ENCODE peak calls at places on chromosomes 11 and 22, in six cellular contexts. One of them, this sample, is unnamed.

GRCh38 chr11:2137202-2138071 is 1.8 kb downstream of the IGF2 start:
- DNase-seq in AG04450: peak; percentile 37
- DNase-seq in SHP77: no peak
- DNase-seq in globus pallidus: no peak
- DNase-seq in T-helper 9 cell: no peak
- DNase-seq in progenitor cell of endocrine pancreas: no peak
- DNase-seq in this sample: no peak

GRCh38 chr22:23212061-23213030 is 32.0 kb downstream of the BCR start:
- DNase-seq in AG04450: no peak
- DNase-seq in globus pallidus: no peak
- DNase-seq in T-helper 9 cell: no peak
- DNase-seq in SHP77: peak; percentile 91
- DNase-seq in progenitor cell of endocrine pancreas: no peak
- DNase-seq in this sample: peak; percentile 89

GRCh38 chr11:75495749-75496641 is 29.7 kb downstream of the GDPD5 start:
- DNase-seq in SHP77: no peak
- DNase-seq in AG04450: no peak
- DNase-seq in T-helper 9 cell: no peak
- DNase-seq in progenitor cell of endocrine pancreas: no peak
- DNase-seq in globus pallidus: no peak
- DNase-seq in this sample: no peak

GRCh38 chr22:11598492-11599440 is 3929.2 kb upstream of the OR11H1 start:
- DNase-seq in SHP77: no peak
- DNase-seq in T-helper 9 cell: no peak
- DNase-seq in AG04450: no peak
- DNase-seq in progenitor cell of endocrine pancreas: no peak
- DNase-seq in globus pallidus: no peak
- DNase-seq in this sample: no peak

GRCh38 chr22:29879738-29880137 is 3.2 kb upstream of the MTMR3 start:
- DNase-seq in T-helper 9 cell: no peak
- DNase-seq in SHP77: no peak
- DNase-seq in progenitor cell of endocrine pancreas: no peak
- DNase-seq in globus pallidus: no peak
- DNase-seq in AG04450: no peak
- DNase-seq in this sample: no peak

GRCh38 chr11:9219115-9219514 is 46.0 kb downstream of the DENND5A start:
- DNase-seq in progenitor cell of endocrine pancreas: no peak
- DNase-seq in globus pallidus: no peak
- DNase-seq in T-helper 9 cell: no peak
- DNase-seq in SHP77: no peak
- DNase-seq in AG04450: no peak
- DNase-seq in this sample: no peak

GRCh38 chr11:126561327-126561893 is 205.9 kb downstream of the ST3GAL4 start:
- DNase-seq in globus pallidus: peak; percentile 37
- DNase-seq in SHP77: no peak
- DNase-seq in T-helper 9 cell: no peak
- DNase-seq in AG04450: peak; percentile 45
- DNase-seq in progenitor cell of endocrine pancreas: peak; percentile 60
- DNase-seq in this sample: no peak

GRCh38 chr22:38401336-38402084 is 53.5 kb downstream of the KCNJ4 start:
- DNase-seq in progenitor cell of endocrine pancreas: no peak
- DNase-seq in globus pallidus: no peak
- DNase-seq in SHP77: no peak
- DNase-seq in AG04450: no peak
- DNase-seq in T-helper 9 cell: no peak
- DNase-seq in this sample: no peak

GRCh38 chr11:57311109-57311936 is 13.4 kb downstream of the TNKS1BP1 start:
- DNase-seq in SHP77: peak; percentile 41
- DNase-seq in globus pallidus: peak; percentile 54
- DNase-seq in AG04450: peak; percentile 94
- DNase-seq in progenitor cell of endocrine pancreas: peak; percentile 65
- DNase-seq in T-helper 9 cell: no peak
- DNase-seq in this sample: peak; percentile 4

GRCh38 chr11:35260342-35260985 is 121.5 kb downstream of the CD44 start:
- DNase-seq in globus pallidus: no peak
- DNase-seq in SHP77: no peak
- DNase-seq in progenitor cell of endocrine pancreas: no peak
- DNase-seq in T-helper 9 cell: no peak
- DNase-seq in AG04450: peak; percentile 72
- DNase-seq in this sample: no peak

GRCh38 chr11:96197221-96197620 is 145.8 kb downstream of the MAML2 start:
- DNase-seq in SHP77: no peak
- DNase-seq in T-helper 9 cell: no peak
- DNase-seq in AG04450: no peak
- DNase-seq in globus pallidus: no peak
- DNase-seq in progenitor cell of endocrine pancreas: no peak
- DNase-seq in this sample: no peak

GRCh38 chr22:50687829-50688228 is 15.2 kb downstream of the SHANK3 start:
- DNase-seq in T-helper 9 cell: no peak
- DNase-seq in progenitor cell of endocrine pancreas: peak; percentile 3
- DNase-seq in globus pallidus: no peak
- DNase-seq in SHP77: no peak
- DNase-seq in AG04450: no peak
- DNase-seq in this sample: no peak

GRCh38 chr22:20430641-20431519 is 6.7 kb downstream of the SCARF2 start:
- DNase-seq in globus pallidus: no peak
- DNase-seq in progenitor cell of endocrine pancreas: peak; percentile 58
- DNase-seq in SHP77: no peak
- DNase-seq in AG04450: no peak
- DNase-seq in T-helper 9 cell: peak; percentile 37
- DNase-seq in this sample: no peak

GRCh38 chr11:61716478-61717285 is 35.8 kb upstream of the MYRF start:
- DNase-seq in AG04450: no peak
- DNase-seq in globus pallidus: no peak
- DNase-seq in SHP77: no peak
- DNase-seq in T-helper 9 cell: no peak
- DNase-seq in progenitor cell of endocrine pancreas: no peak
- DNase-seq in this sample: no peak

GRCh38 chr11:7552666-7553065 is 38.9 kb downstream of the PPFIBP2 start:
- DNase-seq in SHP77: no peak
- DNase-seq in T-helper 9 cell: no peak
- DNase-seq in progenitor cell of endocrine pancreas: no peak
- DNase-seq in globus pallidus: no peak
- DNase-seq in AG04450: no peak
- DNase-seq in this sample: no peak

GRCh38 chr11:45275823-45276222 is 10.3 kb downstream of the SYT13 start:
- DNase-seq in SHP77: no peak
- DNase-seq in AG04450: no peak
- DNase-seq in globus pallidus: no peak
- DNase-seq in T-helper 9 cell: no peak
- DNase-seq in progenitor cell of endocrine pancreas: no peak
- DNase-seq in this sample: no peak

GRCh38 chr11:108278546-108278945 is 55.7 kb downstream of the ATM start:
- DNase-seq in globus pallidus: peak; percentile 22
- DNase-seq in AG04450: no peak
- DNase-seq in progenitor cell of endocrine pancreas: no peak
- DNase-seq in SHP77: no peak
- DNase-seq in T-helper 9 cell: no peak
- DNase-seq in this sample: no peak

GRCh38 chr22:39462443-39463147 is 5.8 kb downstream of the MGAT3 start:
- DNase-seq in AG04450: no peak
- DNase-seq in T-helper 9 cell: no peak
- DNase-seq in globus pallidus: no peak
- DNase-seq in progenitor cell of endocrine pancreas: no peak
- DNase-seq in SHP77: no peak
- DNase-seq in this sample: no peak

GRCh38 chr22:31870890-31871289 is 73.4 kb upstream of the YWHAH start:
- DNase-seq in T-helper 9 cell: no peak
- DNase-seq in progenitor cell of endocrine pancreas: no peak
- DNase-seq in globus pallidus: peak; percentile 71
- DNase-seq in SHP77: peak; percentile 38
- DNase-seq in AG04450: no peak
- DNase-seq in this sample: no peak

GRCh38 chr11:8963569-8964323 is 496 bp downstream of the TMEM9B start:
- DNase-seq in globus pallidus: peak; percentile 4
- DNase-seq in AG04450: no peak
- DNase-seq in progenitor cell of endocrine pancreas: peak; percentile 59
- DNase-seq in T-helper 9 cell: peak; percentile 58
- DNase-seq in SHP77: peak; percentile 24
- DNase-seq in this sample: peak; percentile 69

GRCh38 chr11:13261600-13262061 is 16.0 kb upstream of the BMAL1 start:
- DNase-seq in SHP77: no peak
- DNase-seq in globus pallidus: no peak
- DNase-seq in T-helper 9 cell: no peak
- DNase-seq in AG04450: peak; percentile 26
- DNase-seq in progenitor cell of endocrine pancreas: no peak
- DNase-seq in this sample: no peak

GRCh38 chr11:77084581-77085191 is 17.9 kb downstream of the CAPN5 start:
- DNase-seq in T-helper 9 cell: no peak
- DNase-seq in AG04450: no peak
- DNase-seq in globus pallidus: no peak
- DNase-seq in SHP77: no peak
- DNase-seq in progenitor cell of endocrine pancreas: no peak
- DNase-seq in this sample: no peak

GRCh38 chr11:3738241-3738640 is 59.1 kb downstream of the NUP98 start:
- DNase-seq in AG04450: no peak
- DNase-seq in globus pallidus: no peak
- DNase-seq in progenitor cell of endocrine pancreas: no peak
- DNase-seq in T-helper 9 cell: no peak
- DNase-seq in SHP77: no peak
- DNase-seq in this sample: no peak

GRCh38 chr22:28243539-28243938 is 324.5 kb upstream of the PITPNB start:
- DNase-seq in T-helper 9 cell: no peak
- DNase-seq in SHP77: no peak
- DNase-seq in progenitor cell of endocrine pancreas: no peak
- DNase-seq in globus pallidus: no peak
- DNase-seq in AG04450: no peak
- DNase-seq in this sample: no peak

GRCh38 chr11:111324277-111324720 is 26.0 kb downstream of the POU2AF3 start:
- DNase-seq in progenitor cell of endocrine pancreas: no peak
- DNase-seq in SHP77: no peak
- DNase-seq in globus pallidus: no peak
- DNase-seq in T-helper 9 cell: no peak
- DNase-seq in AG04450: no peak
- DNase-seq in this sample: no peak

GRCh38 chr11:130874396-130874795 is 41.9 kb downstream of the SNX19 start:
- DNase-seq in AG04450: no peak
- DNase-seq in progenitor cell of endocrine pancreas: no peak
- DNase-seq in globus pallidus: no peak
- DNase-seq in SHP77: no peak
- DNase-seq in T-helper 9 cell: no peak
- DNase-seq in this sample: no peak

GRCh38 chr11:102573851-102574250 is 43.3 kb upstream of the MMP7 start:
- DNase-seq in globus pallidus: no peak
- DNase-seq in progenitor cell of endocrine pancreas: no peak
- DNase-seq in SHP77: no peak
- DNase-seq in T-helper 9 cell: no peak
- DNase-seq in AG04450: no peak
- DNase-seq in this sample: no peak